ENCODE peak calls at places on chromosomes 5 and 9, in four cellular contexts. One of them, this sample, is unnamed.

GRCh38 chr5:151155777-151156731 is 1.5 kb downstream of the ANXA6 start:
- DNase-seq in mucosa of descending colon: no peak
- DNase-seq in RWPE1: no peak
- DNase-seq in H9: no peak
- DNase-seq in this sample: no peak

GRCh38 chr9:114382951-114383865 is 4.6 kb downstream of the AKNA start:
- DNase-seq in RWPE1: no peak
- DNase-seq in mucosa of descending colon: no peak
- DNase-seq in H9: peak
- DNase-seq in this sample: no peak

GRCh38 chr5:73623929-73624404 is 2.0 kb upstream of the ARHGEF28 start:
- DNase-seq in H9: no peak
- DNase-seq in mucosa of descending colon: peak
- DNase-seq in RWPE1: no peak
- DNase-seq in this sample: no peak

GRCh38 chr9:33649463-33649862 is 125.4 kb downstream of the ANKRD18B start:
- DNase-seq in RWPE1: no peak
- DNase-seq in H9: no peak
- DNase-seq in mucosa of descending colon: no peak
- DNase-seq in this sample: no peak

GRCh38 chr9:131277673-131278420 is 1.5 kb upstream of the FAM78A start:
- DNase-seq in RWPE1: peak
- DNase-seq in H9: peak
- DNase-seq in mucosa of descending colon: peak
- DNase-seq in this sample: peak

GRCh38 chr9:76887003-76887821 is 18.7 kb downstream of the PRUNE2 start:
- DNase-seq in mucosa of descending colon: peak
- DNase-seq in H9: no peak
- DNase-seq in RWPE1: no peak
- DNase-seq in this sample: no peak

GRCh38 chr5:91225848-91226686 is 157.1 kb downstream of the ARRDC3 start:
- DNase-seq in H9: peak
- DNase-seq in mucosa of descending colon: peak
- DNase-seq in RWPE1: peak
- DNase-seq in this sample: peak

GRCh38 chr5:134840811-134841210 is 5.0 kb upstream of the C5orf24 start:
- DNase-seq in H9: no peak
- DNase-seq in mucosa of descending colon: no peak
- DNase-seq in RWPE1: no peak
- DNase-seq in this sample: no peak

GRCh38 chr5:7897014-7897600 is 28.2 kb downstream of the MTRR start:
- DNase-seq in RWPE1: no peak
- DNase-seq in mucosa of descending colon: no peak
- DNase-seq in H9: peak
- DNase-seq in this sample: peak
- TF ChIP-seq CTCF in RWPE1: peak
- TF ChIP-seq CTCF in mucosa of descending colon: no peak
- TF ChIP-seq CTCF in H9: peak
- TF ChIP-seq CTCF in this sample: peak

GRCh38 chr9:135076876-135077430 is 10.5 kb upstream of the OLFM1 start:
- DNase-seq in RWPE1: no peak
- DNase-seq in H9: peak
- DNase-seq in mucosa of descending colon: no peak
- DNase-seq in this sample: no peak
- TF ChIP-seq CTCF in RWPE1: no peak
- TF ChIP-seq CTCF in H9: no peak
- TF ChIP-seq CTCF in mucosa of descending colon: no peak
- TF ChIP-seq CTCF in this sample: no peak

DNA sequence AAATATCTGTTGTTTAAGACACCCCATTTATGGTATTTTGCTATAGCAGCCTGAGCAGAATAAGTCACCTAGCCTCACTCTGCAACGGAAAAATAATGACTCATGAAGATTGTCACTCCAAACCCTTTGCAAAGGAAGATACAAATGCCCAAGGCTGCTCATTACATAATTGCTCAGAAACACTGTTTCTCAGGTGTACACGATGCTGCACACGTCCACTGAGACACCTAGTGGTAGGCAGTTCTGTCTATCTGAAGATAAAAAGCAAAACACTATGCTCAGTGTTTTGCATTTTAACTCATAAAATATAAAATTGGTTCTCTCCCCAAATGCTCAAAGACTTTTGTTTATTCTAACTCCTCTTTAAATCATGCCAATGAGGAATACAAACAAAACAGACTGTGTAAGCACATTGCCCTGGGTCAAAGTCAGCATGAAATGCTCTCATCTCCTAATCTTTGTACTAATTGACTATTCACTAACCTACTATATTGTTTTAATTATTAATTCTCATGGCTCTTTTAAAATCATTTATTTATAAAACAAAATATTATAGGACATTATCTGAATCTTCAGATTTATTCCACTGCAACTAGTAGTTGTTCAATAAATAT is 7.7 kb upstream of the TSLP start:
- DNase-seq in RWPE1: peak
- DNase-seq in mucosa of descending colon: peak
- DNase-seq in H9: no peak
- DNase-seq in this sample: no peak
- TF ChIP-seq CTCF in RWPE1: peak
- TF ChIP-seq CTCF in mucosa of descending colon: no peak
- TF ChIP-seq CTCF in H9: peak
- TF ChIP-seq CTCF in this sample: peak

DNA sequence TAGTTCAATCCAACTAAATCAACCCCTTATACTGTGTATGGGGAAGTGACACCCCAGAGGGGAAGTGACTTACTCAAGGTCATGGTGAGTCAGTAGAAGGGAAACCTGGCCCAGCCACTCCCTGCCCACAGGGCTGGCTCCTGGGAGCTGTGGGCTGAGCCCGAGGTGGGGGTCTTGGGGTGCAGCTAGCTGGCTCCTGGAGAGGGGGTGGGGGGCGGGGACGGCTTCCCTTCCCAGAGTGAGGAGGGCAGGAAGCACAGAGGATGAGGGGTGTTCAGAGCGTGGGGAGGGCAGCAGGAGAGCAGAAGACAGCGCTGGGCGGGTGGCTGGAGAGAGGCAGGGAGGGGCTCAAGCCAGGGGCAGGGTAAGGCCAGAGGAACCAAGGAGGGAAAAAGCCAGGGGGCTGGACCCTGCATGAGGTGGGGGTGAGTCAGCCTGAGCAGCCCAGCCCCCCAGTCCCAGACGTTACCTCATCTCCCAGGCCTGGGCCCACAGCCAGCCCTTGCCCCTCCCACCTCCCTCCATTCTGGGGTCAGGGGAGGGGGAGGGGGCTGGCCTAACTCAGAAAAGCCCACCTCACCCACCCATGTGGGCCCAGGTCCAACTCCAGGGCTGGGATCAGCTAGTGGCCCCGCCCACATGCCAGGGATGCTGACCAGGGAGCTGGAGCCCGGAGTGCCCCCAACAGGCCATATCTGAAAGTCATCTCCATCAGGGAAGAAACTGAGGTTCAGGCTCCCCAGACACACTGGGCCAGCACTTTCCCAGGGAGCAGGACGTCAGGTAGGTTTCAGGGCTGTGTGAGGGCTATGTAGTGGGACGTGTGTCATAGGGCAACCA is 2.8 kb downstream of the PDLIM7 start:
- DNase-seq in RWPE1: peak
- DNase-seq in H9: peak
- DNase-seq in mucosa of descending colon: no peak
- DNase-seq in this sample: peak
- TF ChIP-seq CTCF in RWPE1: no peak
- TF ChIP-seq CTCF in H9: peak
- TF ChIP-seq CTCF in mucosa of descending colon: no peak
- TF ChIP-seq CTCF in this sample: no peak

GRCh38 chr9:128550226-128550625 is 2.2 kb upstream of the SPTAN1 start:
- DNase-seq in RWPE1: no peak
- DNase-seq in H9: no peak
- DNase-seq in mucosa of descending colon: no peak
- DNase-seq in this sample: no peak
- TF ChIP-seq CTCF in RWPE1: no peak
- TF ChIP-seq CTCF in H9: no peak
- TF ChIP-seq CTCF in mucosa of descending colon: no peak
- TF ChIP-seq CTCF in this sample: no peak

DNA sequence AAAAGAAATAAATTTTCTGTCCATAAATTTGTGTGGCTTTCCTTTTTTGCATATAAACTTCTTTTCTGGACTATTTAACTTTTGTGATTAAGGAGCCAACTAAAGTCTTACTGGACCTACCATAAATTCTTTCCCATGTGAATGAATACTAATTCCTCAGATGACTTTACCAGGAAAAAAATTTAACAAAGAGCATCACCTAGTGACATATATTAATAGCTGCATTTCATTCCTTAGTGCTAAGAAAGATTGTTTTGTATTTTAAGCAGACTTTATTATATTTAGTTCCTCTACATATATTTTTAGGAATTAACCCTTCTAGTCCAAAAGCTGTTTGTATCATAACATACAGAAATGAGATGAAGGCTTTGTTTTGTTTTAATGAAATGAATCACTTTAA is 64.4 kb downstream of the C9orf85 start:
- DNase-seq in mucosa of descending colon: no peak
- DNase-seq in RWPE1: no peak
- DNase-seq in H9: no peak
- DNase-seq in this sample: no peak
- TF ChIP-seq CTCF in mucosa of descending colon: no peak
- TF ChIP-seq CTCF in RWPE1: peak
- TF ChIP-seq CTCF in H9: peak
- TF ChIP-seq CTCF in this sample: no peak

GRCh38 chr5:12522116-12522515 is 617.9 kb upstream of the CTNND2 start:
- DNase-seq in RWPE1: peak
- DNase-seq in H9: no peak
- DNase-seq in mucosa of descending colon: no peak
- DNase-seq in this sample: no peak
- TF ChIP-seq CTCF in RWPE1: no peak
- TF ChIP-seq CTCF in H9: no peak
- TF ChIP-seq CTCF in mucosa of descending colon: no peak
- TF ChIP-seq CTCF in this sample: no peak

DNA sequence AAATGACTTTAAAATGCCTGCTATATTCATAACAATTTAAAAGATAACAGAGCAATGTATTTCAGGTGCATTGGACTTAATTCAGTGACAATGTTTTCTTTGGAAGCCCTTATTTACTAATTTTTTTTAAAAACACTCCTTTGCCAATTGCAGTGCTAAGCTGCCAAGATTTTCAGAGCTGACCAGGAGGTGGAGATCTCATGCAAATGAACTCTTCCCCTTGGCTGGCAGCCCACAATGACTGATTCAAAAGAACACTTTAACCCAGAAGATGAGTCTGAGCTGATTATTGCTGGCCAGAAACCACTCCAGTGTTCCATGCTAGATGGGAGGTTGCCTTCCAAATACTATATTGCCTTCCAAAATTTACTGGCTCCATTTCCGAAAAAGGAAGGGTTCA is 128.3 kb upstream of the CCNH start:
- DNase-seq in RWPE1: peak
- DNase-seq in H9: peak
- DNase-seq in mucosa of descending colon: peak
- DNase-seq in this sample: no peak
- TF ChIP-seq CTCF in RWPE1: no peak
- TF ChIP-seq CTCF in H9: peak
- TF ChIP-seq CTCF in mucosa of descending colon: no peak
- TF ChIP-seq CTCF in this sample: no peak

This sample was measured in nephron progenitor cell.